ENCODE peak calls at places on chromosome 1, in four cellular contexts. P is NB4, J is stomach, C is heart left ventricle. B is an unnamed sample.

GRCh38 chr1:69518991-69519390 is 48.7 kb upstream of the LRRC7 start:
- DNase-seq in P (no peak), J (no peak), C (no peak), B (no peak)

GRCh38 chr1:47487826-47488450 is 50.1 kb downstream of the FOXD2 start:
- DNase-seq in P (no peak), J (no peak), C (no peak), B (no peak)

GRCh38 chr1:88780485-88780884 is 96.4 kb downstream of the PKN2 start:
- DNase-seq in P (no peak), J (no peak), C (no peak), B (no peak)

GRCh38 chr1:25517476-25518394 is 25.7 kb upstream of the LDLRAP1 start:
- DNase-seq in P (no peak), J (no peak), C (no peak), B (no peak)

GRCh38 chr1:228490120-228491078 is 3.2 kb downstream of the RNF187 start:
- DNase-seq in P (no peak), J (no peak), C (no peak), B (peak)

GRCh38 chr1:3134378-3135072 is 65.5 kb downstream of the PRDM16 start:
- DNase-seq in P (no peak), J (peak), C (no peak), B (no peak)

GRCh38 chr1:3770047-3770765 is 2.3 kb upstream of the SMIM1 start:
- DNase-seq in P (no peak), J (no peak), C (no peak), B (no peak)

GRCh38 chr1:1231400-1232223 is at the start of gene SDF4:
- DNase-seq in P (peak), J (peak), C (peak), B (peak)

GRCh38 chr1:64663654-64664053 is 81.2 kb upstream of the RAVER2 start:
- DNase-seq in P (peak), J (no peak), C (no peak), B (peak)

GRCh38 chr1:28437924-28438699 is 67.7 kb upstream of the RCC1 start:
- DNase-seq in P (peak), J (peak), C (peak), B (peak)

GRCh38 chr1:93905734-93906133 is 3.5 kb downstream of the GCLM start:
- DNase-seq in P (peak), J (no peak), C (no peak), B (peak)

GRCh38 chr1:8015036-8015808 is 10.9 kb downstream of the ERRFI1 start:
- DNase-seq in P (peak), J (no peak), C (no peak), B (peak)
- TF ChIP-seq POLR2A in P (no peak), J (no peak), C (no peak), B (no peak)

GRCh38 chr1:96370752-96371151 is 350.8 kb upstream of the PTBP2 start:
- DNase-seq in P (no peak), J (no peak), C (no peak), B (no peak)
- TF ChIP-seq POLR2A in P (no peak), J (no peak), C (no peak), B (no peak)

GRCh38 chr1:156752843-156753486 is 1.5 kb upstream of the HDGF start:
- DNase-seq in P (peak), J (no peak), C (no peak), B (peak)

GRCh38 chr1:156754219-156754618 is 2.7 kb upstream of the HDGF start:
- DNase-seq in P (no peak), J (no peak), C (no peak), B (no peak)

GRCh38 chr1:156750932-156751723 is at the start of gene HDGF:
- DNase-seq in P (peak), J (peak), C (peak), B (peak)

GRCh38 chr1:156750191-156750931 is 1.1 kb downstream of the HDGF start:
- DNase-seq in P (peak), J (peak), C (peak), B (peak)

DNA sequence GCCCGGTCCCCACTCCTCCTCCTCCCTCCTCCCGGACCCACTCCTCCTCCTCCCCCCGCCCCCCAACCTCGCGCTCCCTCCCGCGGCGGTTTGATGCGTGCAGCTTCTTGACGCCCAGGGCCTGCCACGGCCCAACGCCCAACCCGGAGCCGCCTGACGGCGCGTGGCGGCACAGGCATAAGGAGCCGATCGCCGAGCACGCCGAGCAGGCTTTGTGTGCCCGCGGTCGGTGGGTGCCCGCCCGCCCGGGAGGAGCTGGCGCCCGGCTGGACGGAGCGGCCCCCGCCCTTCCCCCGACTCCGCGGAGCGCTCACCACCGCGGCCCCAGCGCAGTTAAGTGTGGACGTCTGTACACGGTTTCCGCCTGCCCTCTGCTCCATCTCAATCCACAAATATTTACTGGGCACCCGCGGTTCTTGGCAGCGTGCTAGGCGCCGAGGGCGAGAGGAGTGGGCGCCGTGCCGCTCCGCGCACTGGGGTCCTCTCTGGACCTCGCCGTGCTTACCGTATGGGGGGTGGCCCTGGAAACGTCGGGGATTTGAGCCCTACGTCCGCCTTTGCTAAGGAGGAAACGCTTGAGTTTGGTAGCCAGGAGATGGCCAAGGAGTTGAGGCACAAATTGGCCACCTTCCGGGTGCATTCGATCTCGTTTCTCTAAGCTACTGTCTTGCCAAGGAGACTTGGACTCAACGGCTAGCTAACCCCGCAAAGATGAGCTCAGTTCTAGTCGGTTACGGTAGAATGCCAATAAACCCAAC is 428 bp upstream of the HDGF start:
- DNase-seq in P (peak), J (peak), C (peak), B (peak)
- TF ChIP-seq POLR2A in P (peak), J (no peak), C (no peak), B (peak)

DNA sequence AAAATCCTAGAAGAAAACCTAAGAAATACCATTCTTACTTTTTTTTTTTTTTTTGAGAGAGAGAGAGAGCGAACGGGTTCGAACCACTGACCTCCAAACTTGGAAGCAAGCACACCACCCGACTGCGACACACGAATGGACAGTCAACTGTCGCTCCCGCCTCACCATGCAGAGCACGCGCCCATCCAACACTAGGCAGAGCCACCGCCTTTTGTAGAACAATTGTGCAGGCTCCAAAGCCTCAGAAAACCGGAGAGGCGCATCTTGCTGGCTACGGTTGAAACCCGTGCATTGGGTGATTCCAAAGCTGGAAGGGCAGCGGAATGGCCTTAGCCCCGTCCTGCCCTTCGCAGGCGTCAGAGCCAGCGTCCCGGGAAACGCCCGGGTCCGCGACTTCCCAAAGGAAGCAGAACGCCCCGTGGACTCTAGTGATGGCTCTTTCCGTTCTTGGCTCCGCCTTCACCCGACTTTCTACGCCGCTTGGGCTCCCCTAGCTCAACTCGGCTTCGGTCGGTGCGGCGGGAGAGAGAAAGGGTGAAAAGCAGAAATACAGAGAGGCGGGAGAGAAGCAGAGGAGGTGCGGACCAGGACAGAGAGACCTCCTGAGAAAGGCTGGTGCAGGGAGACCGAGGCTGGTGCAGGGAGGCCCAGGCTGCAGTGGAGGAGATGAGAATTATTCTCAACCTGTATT is 99.8 kb downstream of the PRKAB2 start:
- DNase-seq in P (no peak), J (no peak), C (no peak), B (no peak)
- TF ChIP-seq POLR2A in P (no peak), J (no peak), C (no peak), B (no peak)

GRCh38 chr1:155244368-155245162 is 10.7 kb downstream of the ENTREP3 start:
- DNase-seq in P (peak), J (peak), C (peak), B (peak)
- TF ChIP-seq POLR2A in P (peak), J (peak), C (no peak), B (peak)

DNA sequence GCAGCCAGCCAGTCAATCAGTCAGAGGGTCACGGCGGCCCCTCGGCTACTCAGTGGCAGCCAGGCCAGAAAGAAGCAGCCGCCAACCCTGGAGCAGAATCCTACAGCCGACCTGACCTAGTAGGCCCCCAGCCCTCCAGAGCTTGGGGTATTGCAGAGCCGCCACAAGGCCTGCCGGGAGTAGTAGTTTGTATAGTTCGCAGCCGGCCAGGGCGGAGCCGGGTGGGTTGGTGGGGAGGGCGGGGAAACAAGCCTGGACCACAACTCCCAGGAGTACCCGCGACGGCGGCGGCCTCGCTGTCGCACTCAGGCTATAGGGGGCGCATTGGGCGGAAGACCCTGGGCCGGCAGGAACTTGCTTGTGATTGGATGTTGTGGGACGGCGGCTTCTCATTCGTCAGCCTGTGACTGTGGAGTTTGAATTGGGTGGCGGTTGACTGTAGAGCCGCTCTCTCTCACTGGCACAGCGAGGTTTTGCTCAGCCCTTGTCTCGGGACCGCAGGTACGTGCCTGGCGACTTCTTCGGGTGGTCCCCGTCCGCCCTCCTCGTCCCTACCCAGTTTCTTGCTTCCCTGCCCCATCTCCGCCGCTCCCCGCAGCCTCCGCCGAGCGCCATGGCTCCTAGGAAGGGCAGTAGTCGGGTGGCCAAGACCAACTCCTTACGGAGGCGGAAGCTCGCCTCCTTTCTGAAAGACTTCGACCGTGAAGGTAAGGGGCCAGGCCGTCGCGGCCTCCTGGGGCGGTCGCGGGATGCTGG is at the start of gene CDCA8:
- DNase-seq in P (peak), J (peak), C (peak), B (peak)
- TF ChIP-seq POLR2A in P (peak), J (no peak), C (no peak), B (peak)

DNA sequence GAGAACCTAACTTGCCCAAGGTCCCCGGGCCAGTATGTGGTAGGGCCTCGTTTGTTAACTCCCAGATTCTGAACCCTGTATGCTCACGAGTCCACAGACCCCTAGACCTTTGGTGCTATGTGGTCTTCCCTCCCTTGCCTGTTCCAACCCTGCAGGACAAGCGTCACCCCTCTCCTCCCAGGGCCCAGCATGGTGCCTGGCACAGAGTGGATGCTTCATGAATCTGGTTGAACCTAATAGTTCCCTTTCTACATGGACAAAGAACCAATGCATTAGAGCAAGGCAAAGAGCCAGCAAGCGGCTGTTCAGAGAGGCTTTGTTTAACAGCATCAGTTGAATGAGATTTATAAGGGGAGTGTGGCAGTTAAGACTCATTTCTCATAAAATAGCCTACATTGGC is 15.0 kb downstream of the SLC26A9 start:
- DNase-seq in P (no peak), J (no peak), C (no peak), B (no peak)
- TF ChIP-seq POLR2A in P (no peak), J (no peak), C (no peak), B (no peak)

DNA sequence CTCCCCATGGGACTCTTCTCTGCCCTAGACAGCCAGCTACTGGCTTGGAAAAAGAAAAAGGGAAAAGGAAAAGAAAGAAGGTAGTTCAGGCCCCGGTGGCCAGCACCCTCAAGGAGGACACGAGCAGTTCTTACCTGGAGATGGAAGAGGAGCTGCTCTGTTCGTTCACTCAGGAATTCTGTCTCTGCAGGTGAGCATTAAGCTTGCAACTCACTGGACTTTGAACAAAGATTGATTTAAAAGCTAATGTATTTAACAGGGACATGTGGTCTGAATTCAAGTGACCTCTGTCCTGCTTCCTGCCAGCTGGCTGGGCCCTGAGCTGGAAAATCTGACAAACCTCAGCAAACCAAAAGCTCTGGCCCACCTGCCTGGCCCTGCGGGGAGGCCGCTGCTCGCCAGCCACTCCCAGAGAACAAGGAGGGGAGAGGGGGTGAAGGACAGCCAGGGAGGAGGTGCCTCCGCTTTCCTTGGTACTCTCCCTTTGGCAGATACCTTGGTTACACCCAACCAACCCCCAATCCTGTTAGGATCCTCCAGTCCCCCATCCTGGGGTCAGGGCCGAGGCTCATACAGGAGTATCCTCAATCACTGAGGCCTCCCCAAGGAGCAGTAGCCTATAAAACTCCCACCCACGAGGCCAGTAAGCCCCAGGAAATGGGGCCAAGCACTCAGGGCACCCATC is at the start of gene PDZK1:
- DNase-seq in P (no peak), J (no peak), C (no peak), B (no peak)
- TF ChIP-seq POLR2A in P (no peak), J (no peak), C (no peak), B (no peak)

GRCh38 chr1:59022799-59023198 is 239.0 kb upstream of the JUN start:
- DNase-seq in P (no peak), J (no peak), C (no peak), B (no peak)
- TF ChIP-seq POLR2A in P (no peak), J (no peak), C (no peak), B (no peak)